ENCODE peak calls at places on chromosome 12, in four cellular contexts. O, J, B and H are unnamed samples.

GRCh38 chr12:15090441-15090840 is 117.6 kb downstream of the PDE6H start:
- DNase-seq in O (no peak), J (no peak), B (no peak), H (no peak)

GRCh38 chr12:94601972-94602517 is 48.3 kb downstream of the TMCC3 start:
- DNase-seq in O (no peak), J (no peak), B (no peak), H (no peak)

GRCh38 chr12:113007166-113007565 is 28.8 kb downstream of the OAS2 start:
- DNase-seq in O (peak), J (no peak), B (no peak), H (no peak)

GRCh38 chr12:94990222-94990621 is 13.3 kb downstream of the NDUFA12 start:
- DNase-seq in O (no peak), J (no peak), B (no peak), H (no peak)

GRCh38 chr12:11228268-11228879 is 41.1 kb downstream of the PRB3 start:
- DNase-seq in O (peak), J (peak), B (no peak), H (no peak)

GRCh38 chr12:26097046-26097878 is 27.6 kb downstream of the BHLHE41 start:
- DNase-seq in O (peak), J (peak), B (peak), H (peak)

GRCh38 chr12:50120953-50121352 is 8.9 kb downstream of the COX14 start:
- DNase-seq in O (no peak), J (no peak), B (no peak), H (no peak)

GRCh38 chr12:117363953-117364486 is 2.6 kb upstream of the NOS1 start:
- DNase-seq in O (no peak), J (no peak), B (no peak), H (no peak)

GRCh38 chr12:53676715-53677611 is 1.1 kb upstream of the ATP5MC2 start:
- DNase-seq in O (peak), J (peak), B (peak), H (peak)

GRCh38 chr12:49635656-49636055 is 12.3 kb downstream of the PRPF40B start:
- DNase-seq in O (no peak), J (no peak), B (no peak), H (no peak)

GRCh38 chr12:107415834-107416233 is 269.8 kb upstream of the PWP1 start:
- DNase-seq in O (no peak), J (no peak), B (no peak), H (no peak)

GRCh38 chr12:12376636-12377448 is 20.0 kb downstream of the BORCS5 start:
- DNase-seq in O (peak), J (peak), B (no peak), H (no peak)

GRCh38 chr12:65525501-65526141 is 247.1 kb downstream of the MSRB3 start:
- DNase-seq in O (peak), J (no peak), B (no peak), H (no peak)

GRCh38 chr12:51592034-51592705 is 1.1 kb downstream of the SCN8A start:
- DNase-seq in O (no peak), J (no peak), B (no peak), H (no peak)

GRCh38 chr12:65891987-65892481 is 67.8 kb downstream of the HMGA2 start:
- DNase-seq in O (peak), J (no peak), B (no peak), H (no peak)

GRCh38 chr12:81257952-81258551 is 180.2 kb downstream of the ACSS3 start:
- DNase-seq in O (peak), J (no peak), B (no peak), H (no peak)

GRCh38 chr12:49783917-49784676 is 42.7 kb downstream of the TMBIM6 start:
- DNase-seq in O (no peak), J (no peak), B (no peak), H (no peak)

GRCh38 chr12:50242751-50243191 is 40.5 kb downstream of the LIMA1 start:
- DNase-seq in O (no peak), J (no peak), B (no peak), H (no peak)

GRCh38 chr12:106975098-106975497 is 11.8 kb downstream of the MTERF2 start:
- DNase-seq in O (no peak), J (no peak), B (no peak), H (no peak)

GRCh38 chr12:113473400-113473799 is 1.7 kb upstream of the LHX5 start:
- DNase-seq in O (no peak), J (no peak), B (no peak), H (no peak)

GRCh38 chr12:31585271-31585670 is 5.7 kb downstream of the DENND5B start:
- DNase-seq in O (peak), J (no peak), B (no peak), H (no peak)

GRCh38 chr12:15682826-15683225 is 106.4 kb downstream of the EPS8 start:
- DNase-seq in O (no peak), J (no peak), B (no peak), H (no peak)

GRCh38 chr12:8553088-8553627 is 12.5 kb upstream of the CLEC4E start:
- DNase-seq in O (no peak), J (no peak), B (no peak), H (no peak)

GRCh38 chr12:55727643-55728184 is 1.1 kb downstream of the CD63 start:
- DNase-seq in O (no peak), J (no peak), B (peak), H (peak)

DNA sequence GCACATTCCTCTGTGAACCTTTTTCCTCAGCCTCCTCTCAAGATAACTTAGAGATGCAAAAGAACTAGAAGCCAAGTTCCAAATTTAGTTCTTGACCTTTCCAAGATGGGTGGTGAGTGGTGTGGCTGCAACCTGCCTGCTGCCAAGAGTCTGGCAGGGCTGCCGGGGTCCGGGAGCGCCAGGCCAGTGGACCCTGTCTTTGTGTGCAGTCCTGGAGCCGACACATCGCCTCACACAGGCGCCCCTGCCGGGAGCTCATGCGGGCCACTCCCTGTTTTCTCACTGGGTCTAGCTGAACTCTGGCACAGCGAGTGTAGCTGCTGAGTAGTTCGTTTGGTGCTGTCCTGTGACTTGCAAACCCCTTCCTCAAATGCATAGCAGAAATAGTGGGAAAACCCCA is 84.9 kb downstream of the CACNA1C start:
- DNase-seq in O (no peak), J (peak), B (no peak), H (no peak)
- TF ChIP-seq CTCF in O (no peak), J (no peak), B (no peak), H (no peak)

GRCh38 chr12:90274407-90274806 is 565.8 kb upstream of the ATP2B1 start:
- DNase-seq in O (no peak), J (no peak), B (no peak), H (no peak)
- TF ChIP-seq CTCF in O (no peak), J (no peak), B (no peak), H (no peak)

GRCh38 chr12:120495723-120496352 is at the start of gene DYNLL1:
- DNase-seq in O (peak), J (peak), B (peak), H (peak)
- TF ChIP-seq CTCF in O (no peak), J (no peak), B (peak), H (no peak)

DNA sequence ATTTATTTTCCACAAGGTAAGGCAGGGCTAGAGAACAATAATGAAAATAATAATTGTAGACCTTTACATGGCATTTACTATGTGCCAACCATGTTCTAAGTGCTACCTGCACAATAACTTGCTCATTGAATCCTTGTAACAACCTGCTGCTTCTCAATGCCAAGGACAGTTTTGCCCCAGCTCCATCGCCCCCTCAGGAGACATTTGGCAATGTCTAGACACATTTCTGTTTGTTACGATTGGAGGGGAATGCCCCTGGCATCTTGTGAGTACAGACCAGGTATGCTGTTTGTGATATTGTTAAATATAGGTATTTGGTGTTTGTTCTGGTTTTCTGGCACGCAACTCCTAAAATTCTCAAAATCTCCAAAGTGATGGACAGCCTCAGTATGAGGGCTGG is 8.1 kb upstream of the ATXN2 start:
- DNase-seq in O (no peak), J (no peak), B (no peak), H (no peak)
- TF ChIP-seq CTCF in O (peak), J (no peak), B (no peak), H (no peak)

DNA sequence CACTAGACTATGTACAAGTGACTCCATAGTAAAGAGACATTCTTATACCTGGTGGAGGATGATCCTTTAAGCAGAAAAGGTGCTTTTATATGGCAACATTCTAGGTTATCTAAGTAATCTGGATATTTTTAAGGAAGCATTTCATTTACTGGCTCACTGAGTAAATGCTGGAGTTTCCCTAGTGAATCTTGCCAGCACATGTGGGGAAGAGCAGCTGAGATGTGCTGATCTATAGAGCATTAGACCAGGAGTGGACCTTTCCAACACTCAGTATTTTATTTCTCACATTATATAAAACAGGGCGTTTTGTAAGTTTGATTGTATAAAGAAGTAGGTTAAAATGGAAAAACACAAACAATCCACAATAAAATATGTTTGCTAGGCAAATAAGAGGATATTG is 478.5 kb downstream of the ATP23 start:
- DNase-seq in O (no peak), J (no peak), B (no peak), H (no peak)
- TF ChIP-seq CTCF in O (no peak), J (no peak), B (no peak), H (no peak)

GRCh38 chr12:105480162-105480561 is 149.7 kb downstream of the C12orf75 start:
- DNase-seq in O (peak), J (peak), B (no peak), H (no peak)

GRCh38 chr12:105474672-105475071 is 144.2 kb downstream of the C12orf75 start:
- DNase-seq in O (no peak), J (no peak), B (no peak), H (no peak)

GRCh38 chr12:105476616-105477015 is 146.1 kb downstream of the C12orf75 start:
- DNase-seq in O (no peak), J (no peak), B (no peak), H (no peak)

GRCh38 chr12:105479710-105480109 is 149.2 kb downstream of the C12orf75 start:
- DNase-seq in O (no peak), J (no peak), B (no peak), H (no peak)

DNA sequence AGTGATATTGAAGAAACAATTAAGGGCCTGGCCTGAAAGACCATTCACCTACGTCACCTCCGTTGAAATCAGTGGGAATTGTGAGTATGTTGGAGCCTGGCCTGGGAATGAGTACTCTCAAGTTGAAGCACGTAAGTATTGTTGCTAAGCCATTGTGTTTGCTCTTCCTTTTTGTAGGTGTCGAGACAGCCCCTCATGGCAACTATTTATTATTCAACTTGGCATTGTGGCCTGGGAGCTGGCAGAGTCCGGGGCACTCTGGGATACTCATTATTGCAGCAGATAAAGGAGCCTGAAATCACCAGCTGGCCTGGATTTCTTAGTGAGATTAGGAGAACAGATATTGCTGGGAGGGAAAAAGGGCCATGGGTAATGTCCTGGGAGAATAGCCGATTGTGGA is 147.4 kb downstream of the C12orf75 start:
- DNase-seq in O (no peak), J (no peak), B (no peak), H (no peak)
- TF ChIP-seq CTCF in O (no peak), J (no peak), B (no peak), H (no peak)